ENCODE peak calls at places on chromosome 10, in nine cellular contexts. S is neural crest cell; B is prostate gland; M is CD8-positive, alpha-beta T cell; V is kidney; P is AG10803; U is progenitor cell of endocrine pancreas; G is astrocyte of the spinal cord; R is brain microvascular endothelial cell. Y is an unnamed sample.
A peak's percentile ranks its signal among the peaks of the same experiment; 100 is the strongest.

GRCh38 chr10:132836248-132836831 is 50.4 kb upstream of the NKX6-2 start:
- DNase-seq in G (no peak), R (no peak), U (peak; percentile 10), M (no peak), P (no peak), S (no peak), V (peak; percentile 95), B (no peak), Y (no peak)

GRCh38 chr10:8726087-8726486 is 671.6 kb downstream of the GATA3 start:
- DNase-seq in U (no peak), R (no peak), P (no peak), S (no peak), B (no peak), M (no peak), V (no peak), G (no peak), Y (no peak)

GRCh38 chr10:122263971-122264370 is 7.1 kb upstream of the BTBD16 start:
- DNase-seq in R (peak; percentile 89), U (no peak), G (peak; percentile 73), V (no peak), M (no peak), B (no peak), P (peak; percentile 96), S (no peak), Y (peak; percentile 10)

GRCh38 chr10:92916433-92916832 is 68.1 kb downstream of the EXOC6 start:
- DNase-seq in R (no peak), M (no peak), P (no peak), G (no peak), S (no peak), V (no peak), U (no peak), B (no peak), Y (no peak)

GRCh38 chr10:114418109-114418508 is 13.8 kb upstream of the AFAP1L2 start:
- DNase-seq in S (no peak), R (no peak), M (no peak), V (no peak), B (no peak), U (no peak), P (no peak), G (no peak), Y (no peak)

GRCh38 chr10:44873156-44873555 is 38.0 kb upstream of the TMEM72 start:
- DNase-seq in M (no peak), P (peak; percentile 25), U (no peak), S (no peak), R (no peak), B (no peak), G (no peak), V (no peak), Y (no peak)

GRCh38 chr10:132395704-132396494 is 1.1 kb upstream of the PWWP2B start:
- DNase-seq in B (no peak), R (no peak), V (peak; percentile 95), S (peak; percentile 58), G (no peak), M (no peak), U (peak; percentile 70), P (peak; percentile 51), Y (no peak)

GRCh38 chr10:14822879-14823755 is 14.7 kb downstream of the CDNF start:
- DNase-seq in B (no peak), G (peak; percentile 50), S (no peak), V (no peak), M (peak; percentile 23), P (peak; percentile 49), U (no peak), R (peak; percentile 57), Y (peak; percentile 49)

DNA sequence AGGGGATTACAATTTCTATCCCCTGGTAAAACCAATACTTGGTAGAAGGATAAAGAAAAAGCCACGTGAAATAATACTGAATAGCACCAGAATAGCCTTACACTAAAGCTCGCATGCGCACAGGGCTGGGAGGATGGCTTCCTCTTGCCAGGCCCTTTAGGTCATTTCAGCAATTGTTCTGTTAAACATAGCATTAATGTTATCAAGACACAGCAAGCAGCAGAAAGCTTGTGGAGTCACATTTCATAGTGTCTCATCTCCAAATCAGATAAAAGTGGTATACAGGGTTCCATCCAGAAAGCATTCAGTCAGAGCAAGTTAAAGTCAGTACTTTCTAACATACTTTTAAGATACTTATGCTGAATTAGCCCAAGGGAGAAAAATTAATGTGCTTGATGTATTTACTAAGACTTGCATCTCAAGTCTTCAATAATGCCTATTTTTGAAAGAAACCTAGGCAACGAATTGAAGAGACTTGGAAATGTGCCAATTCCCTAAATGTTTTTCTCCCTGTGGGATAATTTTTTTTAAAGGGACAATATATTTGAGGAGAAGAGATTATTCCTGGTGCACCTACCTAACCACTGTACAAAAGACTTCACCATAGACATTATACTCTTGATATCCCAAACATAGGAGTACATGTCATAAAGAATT is 14.3 kb upstream of the NPM3 start:
- DNase-seq in M (no peak), S (no peak), P (no peak), B (no peak), U (no peak), R (no peak), G (no peak), V (no peak), Y (no peak)
- TF ChIP-seq CTCF in M (no peak), S (no peak), P (no peak), B (no peak), U (no peak), R (no peak), G (no peak), V (no peak), Y (no peak)

GRCh38 chr10:73969224-73969811 is 28.6 kb upstream of the VCL start:
- DNase-seq in U (no peak), S (no peak), M (no peak), B (no peak), P (no peak), G (no peak), R (no peak), V (no peak), Y (no peak)

GRCh38 chr10:73967022-73967429 is 30.9 kb upstream of the VCL start:
- DNase-seq in S (no peak), P (no peak), G (no peak), U (no peak), V (no peak), B (no peak), M (no peak), R (no peak), Y (no peak)

GRCh38 chr10:73965890-73966768 is 31.8 kb upstream of the VCL start:
- DNase-seq in U (no peak), G (peak; percentile 99), S (peak; percentile 25), P (peak; percentile 100), M (no peak), V (peak; percentile 96), R (peak; percentile 96), B (peak; percentile 60), Y (peak; percentile 70)

GRCh38 chr10:73967544-73967943 is 30.4 kb upstream of the VCL start:
- DNase-seq in M (no peak), R (no peak), S (no peak), G (no peak), V (no peak), P (no peak), B (no peak), U (no peak), Y (no peak)

DNA sequence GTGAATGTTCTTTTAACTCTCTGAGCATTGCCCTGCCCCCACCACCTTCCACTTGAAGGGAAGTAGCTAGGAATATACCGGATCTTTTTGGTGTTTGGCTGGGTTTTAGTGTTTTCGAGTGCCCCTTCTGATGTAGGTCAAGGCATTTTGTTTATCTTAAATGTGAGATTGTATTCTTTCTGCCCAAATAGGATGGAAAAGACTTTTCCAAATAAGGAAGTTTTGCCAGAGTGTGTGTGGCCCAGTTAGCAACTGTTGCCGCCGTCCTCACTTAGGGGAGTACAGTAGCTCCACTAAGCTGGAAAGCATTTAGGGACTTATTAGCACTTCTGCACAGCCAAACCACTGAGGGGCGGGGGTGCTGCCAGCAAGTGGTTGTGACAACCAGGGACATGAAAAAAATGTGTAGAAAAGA is 29.8 kb upstream of the VCL start:
- DNase-seq in R (no peak), V (no peak), M (peak; percentile 9), S (no peak), G (peak; percentile 53), B (no peak), U (no peak), P (peak; percentile 40), Y (no peak)
- TF ChIP-seq CTCF in R (no peak), V (no peak), M (no peak), S (no peak), G (no peak), B (no peak), U (no peak), P (no peak), Y (no peak)

DNA sequence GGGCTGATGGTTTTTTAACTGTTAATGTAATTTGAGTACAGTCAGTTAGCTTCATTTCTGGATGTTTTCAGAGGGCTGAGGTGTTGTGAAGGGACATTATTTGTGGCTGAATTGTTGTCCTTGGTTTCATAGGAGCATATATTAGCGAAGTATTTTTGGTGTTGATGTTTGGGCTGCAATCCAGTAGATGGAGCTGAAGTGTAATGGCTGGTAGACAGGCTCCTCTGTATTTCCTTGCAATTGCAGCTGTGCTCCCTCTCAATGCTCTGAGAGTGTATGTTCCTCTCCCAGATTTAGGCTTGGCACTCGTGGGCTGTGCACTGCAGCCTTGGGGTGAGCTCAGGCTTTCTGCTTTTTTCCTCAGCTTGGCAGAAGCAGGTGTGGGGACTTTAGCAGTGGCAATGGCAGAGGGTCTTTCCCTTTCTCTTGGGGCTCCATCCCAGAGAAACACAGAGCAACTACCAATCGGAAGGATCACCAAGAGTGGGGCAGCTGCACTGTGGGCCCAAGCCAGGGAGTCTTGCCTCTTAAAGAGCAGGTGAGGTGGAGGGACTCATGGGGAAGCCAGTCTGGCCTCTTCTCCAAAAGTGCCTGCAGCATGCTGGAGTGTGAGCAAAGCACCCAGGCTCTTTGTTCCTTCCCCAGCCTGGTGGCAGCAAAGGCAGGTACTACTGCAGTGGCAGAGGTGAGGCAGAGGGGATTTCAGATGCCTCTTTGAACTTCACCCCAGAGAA is 544.4 kb downstream of the SH2D4B start:
- DNase-seq in R (no peak), P (no peak), G (no peak), B (no peak), V (no peak), M (no peak), U (no peak), S (no peak), Y (no peak)
- TF ChIP-seq CTCF in R (no peak), P (no peak), G (no peak), B (no peak), V (no peak), M (no peak), U (peak; percentile 29), S (peak; percentile 45), Y (peak; percentile 29)

DNA sequence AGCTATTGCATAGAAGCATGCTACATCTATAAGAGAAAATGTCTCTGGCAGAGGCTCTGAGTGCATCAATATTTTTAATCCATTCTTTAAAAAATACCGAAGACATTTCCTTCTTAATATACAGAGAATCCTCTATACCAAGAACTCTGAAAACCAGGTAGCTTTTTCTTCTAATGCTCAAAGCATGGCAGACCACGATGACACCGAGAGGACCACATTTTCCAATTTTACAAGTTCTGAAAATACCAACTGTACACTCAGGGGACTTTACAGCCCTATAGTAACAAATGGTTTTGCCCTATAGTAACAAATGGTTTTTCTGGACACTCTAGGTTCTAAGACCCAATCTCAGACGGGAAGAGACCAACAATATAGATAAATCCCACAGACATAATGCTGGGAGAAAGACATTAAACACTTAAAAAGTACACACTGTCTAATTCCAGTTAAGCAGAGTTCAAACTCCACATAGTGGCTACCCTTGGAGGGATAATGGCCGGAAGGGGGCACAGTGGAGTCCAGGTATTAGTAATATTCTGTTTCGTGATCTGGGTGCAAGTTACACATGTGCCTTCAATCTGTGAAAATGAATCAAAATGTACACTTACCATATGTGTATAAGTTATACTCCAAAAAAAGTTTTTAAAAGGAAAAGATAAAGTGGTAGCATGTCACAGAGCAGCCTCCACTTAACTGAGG is 26.2 kb downstream of the CCDC6 start:
- DNase-seq in U (no peak), G (no peak), S (no peak), M (no peak), R (no peak), B (no peak), V (no peak), P (no peak), Y (no peak)
- TF ChIP-seq CTCF in U (no peak), G (no peak), S (no peak), M (no peak), R (no peak), B (no peak), V (peak; percentile 16), P (no peak), Y (no peak)

GRCh38 chr10:17910144-17910789 is 41.5 kb upstream of the SLC39A12 start:
- DNase-seq in U (no peak), P (peak; percentile 68), R (peak; percentile 47), G (peak; percentile 64), B (peak; percentile 42), M (no peak), S (peak; percentile 26), V (no peak), Y (peak; percentile 20)
- TF ChIP-seq CTCF in U (peak; percentile 58), P (peak; percentile 79), R (peak; percentile 77), G (peak; percentile 68), B (peak; percentile 48), M (no peak), S (peak; percentile 68), V (peak; percentile 50), Y (peak; percentile 24)